ENCODE peak calls at places on chromosomes 7 and 10, in nine cellular contexts. L is naive thymus-derived CD8-positive, alpha-beta T cell; E is LoVo; D is cardiac fibroblast; N is memory B cell; X is GDM1; W is activated CD4-positive, alpha-beta T cell treated with anti-CD3 and anti-CD28 coated beads for 48 hours; O is activated naive CD8-positive, alpha-beta T cell treated with anti-CD3 and anti-CD28 coated beads for 36 hours; K is activated naive CD4-positive, alpha-beta T cell treated with anti-CD3 and anti-CD28 coated beads, Interleukin-2, amount 50 U/mL, for 16 hours. S is an unnamed sample.

GRCh38 chr7:83546586-83546985 is 102.4 kb downstream of the SEMA3E start:
- DNase-seq in L (no peak), E (no peak), D (peak; percentile 35), N (no peak), X (no peak), W (no peak), O (no peak), K (no peak), S (no peak)

GRCh38 chr10:92150798-92151197 is 140.1 kb downstream of the CPEB3 start:
- DNase-seq in L (no peak), E (no peak), D (no peak), N (no peak), X (no peak), W (no peak), O (no peak), K (no peak), S (no peak)

GRCh38 chr7:101923276-101923985 is 106.0 kb downstream of the CUX1 start:
- DNase-seq in L (no peak), E (no peak), D (peak; percentile 58), N (no peak), X (no peak), W (no peak), O (no peak), K (no peak), S (peak; percentile 88)

GRCh38 chr10:65358565-65358964 is 1567.3 kb upstream of the LRRTM3 start:
- DNase-seq in L (no peak), E (no peak), D (peak; percentile 34), N (no peak), X (no peak), W (no peak), O (no peak), K (no peak), S (peak; percentile 30)

GRCh38 chr7:117157121-117157870 is 165.6 kb downstream of the WNT2 start:
- DNase-seq in L (no peak), E (peak; percentile 37), D (peak; percentile 89), N (no peak), X (no peak), W (no peak), O (no peak), K (no peak), S (peak; percentile 64)

GRCh38 chr10:122688293-122688989 is 11.2 kb downstream of the C10orf120 start:
- DNase-seq in L (no peak), E (no peak), D (peak; percentile 70), N (no peak), X (no peak), W (no peak), O (no peak), K (no peak), S (no peak)

GRCh38 chr7:135189961-135190360 is 19.5 kb upstream of the CYREN start:
- DNase-seq in L (no peak), E (no peak), D (no peak), N (no peak), X (no peak), W (no peak), O (no peak), K (no peak), S (peak; percentile 39)

GRCh38 chr10:24444337-24444736 is 235.4 kb downstream of the KIAA1217 start:
- DNase-seq in L (no peak), E (peak; percentile 36), D (peak; percentile 86), N (no peak), X (no peak), W (no peak), O (no peak), K (no peak), S (peak; percentile 74)

GRCh38 chr10:20418286-20418685 is 478.8 kb downstream of the NEBL start:
- DNase-seq in L (no peak), E (no peak), D (no peak), N (no peak), X (no peak), W (no peak), O (no peak), K (no peak), S (no peak)

GRCh38 chr7:143049380-143049779 is 2.8 kb upstream of the OR6V1 start:
- DNase-seq in L (no peak), E (no peak), D (peak; percentile 34), N (no peak), X (no peak), W (no peak), O (no peak), K (no peak), S (no peak)

GRCh38 chr7:120933475-120933874 is 17.1 kb upstream of the ING3 start:
- DNase-seq in L (no peak), E (no peak), D (no peak), N (no peak), X (no peak), W (no peak), O (no peak), K (no peak), S (no peak)

GRCh38 chr7:98955992-98956391 is 77.7 kb downstream of the TRRAP start:
- DNase-seq in L (no peak), E (no peak), D (no peak), N (no peak), X (no peak), W (no peak), O (no peak), K (no peak), S (no peak)

GRCh38 chr7:70419816-70420215 is 712.1 kb upstream of the GALNT17 start:
- DNase-seq in L (no peak), E (no peak), D (no peak), N (no peak), X (no peak), W (no peak), O (no peak), K (no peak), S (no peak)

GRCh38 chr10:14478639-14479038 is 147.9 kb upstream of the FRMD4A start:
- DNase-seq in L (no peak), E (no peak), D (peak; percentile 86), N (no peak), X (no peak), W (peak; percentile 35), O (peak; percentile 9), K (peak; percentile 19), S (peak; percentile 63)

GRCh38 chr10:70162157-70162891 is 8.0 kb downstream of the SAR1A start:
- DNase-seq in L (no peak), E (no peak), D (no peak), N (no peak), X (no peak), W (no peak), O (no peak), K (no peak), S (no peak)

GRCh38 chr7:68103319-68103718 is 1106.7 kb downstream of the TYW1 start:
- DNase-seq in L (no peak), E (no peak), D (no peak), N (no peak), X (no peak), W (no peak), O (no peak), K (no peak), S (no peak)

GRCh38 chr10:14407567-14407966 is 76.8 kb upstream of the FRMD4A start:
- DNase-seq in L (no peak), E (no peak), D (no peak), N (no peak), X (no peak), W (no peak), O (no peak), K (no peak), S (no peak)

GRCh38 chr7:146067880-146068279 is 48.7 kb upstream of the CNTNAP2 start:
- DNase-seq in L (no peak), E (no peak), D (no peak), N (no peak), X (no peak), W (no peak), O (no peak), K (no peak), S (no peak)

GRCh38 chr7:105355701-105356100 is 33.0 kb downstream of the SRPK2 start:
- DNase-seq in L (no peak), E (no peak), D (no peak), N (peak; percentile 11), X (no peak), W (no peak), O (no peak), K (no peak), S (no peak)

GRCh38 chr7:41448104-41448503 is 254.8 kb downstream of the INHBA start:
- DNase-seq in L (no peak), E (no peak), D (peak; percentile 77), N (no peak), X (no peak), W (no peak), O (no peak), K (no peak), S (peak; percentile 78)

GRCh38 chr10:133442191-133442966 is 11.4 kb upstream of the SCART1 start:
- DNase-seq in L (no peak), E (no peak), D (no peak), N (no peak), X (peak; percentile 80), W (no peak), O (no peak), K (no peak), S (no peak)

GRCh38 chr10:64863836-64864235 is 1342.6 kb downstream of the REEP3 start:
- DNase-seq in L (no peak), E (no peak), D (no peak), N (no peak), X (no peak), W (no peak), O (no peak), K (no peak), S (no peak)

GRCh38 chr7:2619120-2619519 is 12.7 kb upstream of the TTYH3 start:
- DNase-seq in L (no peak), E (no peak), D (peak; percentile 42), N (no peak), X (no peak), W (no peak), O (no peak), K (no peak), S (peak; percentile 33)

GRCh38 chr10:17026686-17027485 is 102.7 kb downstream of the CUBN start:
- DNase-seq in L (peak; percentile 88), E (no peak), D (peak; percentile 93), N (no peak), X (no peak), W (peak; percentile 82), O (peak; percentile 78), K (peak; percentile 70), S (no peak)

GRCh38 chr10:9951481-9952257 is 1066.0 kb upstream of the CELF2 start:
- DNase-seq in L (no peak), E (no peak), D (peak; percentile 75), N (no peak), X (no peak), W (no peak), O (no peak), K (no peak), S (peak; percentile 63)

GRCh38 chr10:59181668-59182067 is 5.2 kb downstream of the PHYHIPL start:
- DNase-seq in L (no peak), E (peak; percentile 48), D (peak; percentile 80), N (no peak), X (no peak), W (no peak), O (no peak), K (no peak), S (peak; percentile 59)

GRCh38 chr7:88254721-88255120 is 34.9 kb upstream of the SRI start:
- DNase-seq in L (no peak), E (peak; percentile 88), D (peak; percentile 39), N (no peak), X (no peak), W (no peak), O (no peak), K (no peak), S (no peak)

GRCh38 chr10:116014859-116015258 is 258.1 kb downstream of the GFRA1 start:
- DNase-seq in L (no peak), E (no peak), D (no peak), N (no peak), X (no peak), W (no peak), O (no peak), K (no peak), S (peak; percentile 92)

GRCh38 chr7:27920281-27920946 is 180.5 kb downstream of the TAX1BP1 start:
- DNase-seq in L (no peak), E (no peak), D (no peak), N (no peak), X (no peak), W (no peak), O (no peak), K (no peak), S (no peak)

GRCh38 chr7:142808802-142809583 is 38.2 kb downstream of the PRSS2 start:
- DNase-seq in L (peak; percentile 99), E (no peak), D (peak; percentile 33), N (peak; percentile 83), X (peak; percentile 16), W (peak; percentile 96), O (peak; percentile 93), K (peak; percentile 94), S (peak; percentile 62)

GRCh38 chr10:63866075-63866746 is 345.0 kb downstream of the REEP3 start:
- DNase-seq in L (no peak), E (peak; percentile 67), D (peak; percentile 70), N (peak; percentile 20), X (peak; percentile 9), W (peak; percentile 60), O (peak; percentile 35), K (peak; percentile 38), S (peak; percentile 43)